ENCODE peak calls at places on chromosomes 4 and X, in ten cellular contexts. S is A673; Y is CD8-positive, alpha-beta T cell; K is breast epithelium; I is body of pancreas; L is pancreas; C is brain microvascular endothelial cell; F is left lung; Z is lower lobe of right lung; M is fibroblast of lung. W is an unnamed sample.

GRCh38 chr4:160180206-160180605 is 1077.3 kb downstream of the RAPGEF2 start:
- DNase-seq in S (peak; percentile 10), Y (no peak), K (no peak), I (no peak), L (no peak), C (peak; percentile 69), F (no peak), Z (no peak), M (peak; percentile 69), W (no peak)

GRCh38 chr4:176902710-176903323 is 110.1 kb upstream of the VEGFC start:
- DNase-seq in S (peak; percentile 14), Y (no peak), K (no peak), I (no peak), L (no peak), C (peak; percentile 78), F (no peak), Z (no peak), M (peak; percentile 95), W (no peak)

GRCh38 chr4:1472148-1472797 is 66.0 kb upstream of the NKX1-1 start:
- DNase-seq in S (no peak), Y (peak; percentile 44), K (no peak), I (no peak), L (peak; percentile 53), C (no peak), F (peak; percentile 76), Z (no peak), M (no peak), W (no peak)

GRCh38 chrX:150897371-150898319 is 823 bp downstream of the CD99L2 start:
- DNase-seq in S (peak; percentile 29), Y (peak; percentile 54), K (no peak), I (peak; percentile 28), L (peak; percentile 61), C (no peak), F (peak; percentile 60), Z (peak; percentile 54), M (peak; percentile 23), W (peak; percentile 63)

GRCh38 chr4:143961084-143961483 is 55.7 kb upstream of the GYPE start:
- DNase-seq in S (no peak), Y (no peak), K (no peak), I (no peak), L (no peak), C (no peak), F (no peak), Z (no peak), M (no peak), W (no peak)

GRCh38 chr4:83083925-83084475 is 30.5 kb downstream of the PLAC8 start:
- DNase-seq in S (no peak), Y (peak; percentile 61), K (no peak), I (no peak), L (no peak), C (no peak), F (no peak), Z (peak; percentile 64), M (no peak), W (no peak)

GRCh38 chr4:22991576-22991975 is 298.8 kb downstream of the GBA3 start:
- DNase-seq in S (no peak), Y (no peak), K (no peak), I (no peak), L (no peak), C (no peak), F (no peak), Z (no peak), M (peak; percentile 53), W (no peak)

GRCh38 chr4:78954048-78954666 is 14.9 kb upstream of the PAQR3 start:
- DNase-seq in S (peak; percentile 21), Y (no peak), K (no peak), I (no peak), L (no peak), C (no peak), F (no peak), Z (no peak), M (no peak), W (no peak)

GRCh38 chr4:158856852-158857251 is 88.0 kb downstream of the FNIP2 start:
- DNase-seq in S (peak; percentile 78), Y (no peak), K (no peak), I (no peak), L (no peak), C (no peak), F (no peak), Z (no peak), M (peak; percentile 54), W (no peak)

GRCh38 chr4:7675612-7676320 is 241.0 kb upstream of the PSAPL1 start:
- DNase-seq in S (no peak), Y (no peak), K (no peak), I (no peak), L (peak; percentile 54), C (no peak), F (peak; percentile 76), Z (peak; percentile 47), M (no peak), W (no peak)

GRCh38 chrX:93874554-93874953 is 200.5 kb downstream of the FAM133A start:
- DNase-seq in S (peak; percentile 51), Y (no peak), K (no peak), I (peak; percentile 14), L (no peak), C (no peak), F (no peak), Z (no peak), M (no peak), W (no peak)

GRCh38 chr4:78653655-78654054 is 102.1 kb downstream of the ANXA3 start:
- DNase-seq in S (no peak), Y (no peak), K (no peak), I (no peak), L (no peak), C (peak; percentile 47), F (no peak), Z (no peak), M (peak; percentile 27), W (no peak)

GRCh38 chr4:128393111-128393704 is 105.6 kb upstream of the PGRMC2 start:
- DNase-seq in S (peak; percentile 37), Y (no peak), K (no peak), I (no peak), L (no peak), C (peak; percentile 12), F (no peak), Z (no peak), M (peak; percentile 80), W (no peak)

GRCh38 chr4:113701156-113701555 is 60.4 kb downstream of the CAMK2D start:
- DNase-seq in S (no peak), Y (no peak), K (no peak), I (no peak), L (no peak), C (no peak), F (no peak), Z (no peak), M (peak; percentile 25), W (no peak)

GRCh38 chrX:24207826-24208225 is 58.3 kb downstream of the ZFX start:
- DNase-seq in S (no peak), Y (no peak), K (no peak), I (no peak), L (no peak), C (no peak), F (no peak), Z (no peak), M (peak; percentile 48), W (no peak)

GRCh38 chrX:15745179-15745578 is 7.1 kb downstream of the CA5B start:
- DNase-seq in S (no peak), Y (no peak), K (no peak), I (no peak), L (no peak), C (no peak), F (no peak), Z (no peak), M (no peak), W (no peak)

GRCh38 chr4:154928640-154929257 is 147.7 kb downstream of the RBM46 start:
- DNase-seq in S (peak; percentile 27), Y (no peak), K (no peak), I (peak; percentile 8), L (no peak), C (peak; percentile 1), F (no peak), Z (no peak), M (peak; percentile 10), W (no peak)
- TF ChIP-seq CTCF in S (peak; percentile 54), Y (no peak), K (no peak), I (peak; percentile 29), L (no peak), C (peak; percentile 42), F (no peak), Z (no peak), M (peak; percentile 66), W (peak; percentile 11)

GRCh38 chr4:47031011-47031678 is at the start of gene GABRB1:
- DNase-seq in S (peak; percentile 52), Y (no peak), K (no peak), I (peak; percentile 65), L (peak; percentile 89), C (peak; percentile 70), F (peak; percentile 81), Z (peak; percentile 63), M (peak; percentile 50), W (peak; percentile 78)
- H3K27ac ChIP-seq in S (no peak within 1 kb of the TSS), Y (no peak within 1 kb of the TSS), K (no peak within 1 kb of the TSS), I (no peak within 1 kb of the TSS), L (no peak within 1 kb of the TSS), C (no peak within 1 kb of the TSS), F (no peak within 1 kb of the TSS), Z (no peak within 1 kb of the TSS), M (no peak within 1 kb of the TSS), W (no peak within 1 kb of the TSS)

GRCh38 chr4:25424539-25425228 is 47.6 kb downstream of the ANAPC4 start:
- DNase-seq in S (no peak), Y (no peak), K (no peak), I (no peak), L (no peak), C (no peak), F (no peak), Z (no peak), M (no peak), W (peak; percentile 53)
- H3K4me3 ChIP-seq in S (no peak overlapping the region), Y (no peak overlapping the region), K (no peak overlapping the region), I (no peak overlapping the region), L (no peak overlapping the region), C (no peak overlapping the region), F (no peak overlapping the region), Z (no peak overlapping the region), M (no peak overlapping the region), W (no peak overlapping the region)

GRCh38 chr4:56435001-56435747 is at the start of gene PPAT:
- DNase-seq in S (peak; percentile 94), Y (peak; percentile 99), K (peak; percentile 97), I (peak; percentile 98), L (peak; percentile 98), C (peak; percentile 97), F (peak; percentile 100), Z (peak; percentile 99), M (peak; percentile 98), W (peak; percentile 99)
- TF ChIP-seq CTCF in S (no peak), Y (no peak), K (peak; percentile 10), I (peak; percentile 66), L (peak; percentile 27), C (no peak), F (peak; percentile 12), Z (peak; percentile 52), M (peak; percentile 21), W (peak; percentile 42)

GRCh38 chr4:138910201-138910913 is 105.2 kb upstream of the NOCT start:
- DNase-seq in S (no peak), Y (no peak), K (no peak), I (peak; percentile 12), L (no peak), C (peak; percentile 36), F (no peak), Z (no peak), M (peak; percentile 69), W (no peak)
- H3K27ac ChIP-seq in S (no peak overlapping the region), Y (no peak overlapping the region), K (peak overlapping the region; percentile 95), I (no peak overlapping the region), L (no peak overlapping the region), C (peak overlapping the region; percentile 49), F (peak overlapping the region; percentile 82), Z (peak overlapping the region; percentile 83), M (no peak overlapping the region), W (peak overlapping the region; percentile 82)

W was measured in upper lobe of right lung.